ENCODE peak calls at places on chromosomes 13 and 19, in ten cellular contexts. F is substantia nigra; V is EH; J is heart right ventricle; L is omental fat pad; N is GM04504; Z is astrocyte of the spinal cord; W is fibroblast of lung; K is mucosa of descending colon; E is stimulated activated CD4-positive, alpha-beta T cell treated with anti-CD3 and anti-CD28 coated beads, Interleukin-15, amount 100 ng/mL, for 1 hour. U is an unnamed sample.

GRCh38 chr13:102642475-102642874 is 45.7 kb downstream of the TPP2 start:
- DNase-seq in F (peak; percentile 12), V (no peak), J (peak; percentile 54), L (no peak), N (no peak), Z (peak; percentile 20), W (peak; percentile 31), K (peak; percentile 70), E (no peak), U (no peak)

GRCh38 chr13:71285700-71286099 is 581.3 kb downstream of the DACH1 start:
- DNase-seq in F (no peak), V (no peak), J (no peak), L (no peak), N (no peak), Z (no peak), W (no peak), K (peak; percentile 40), E (no peak), U (no peak)

GRCh38 chr13:45194081-45194939 is 6.5 kb downstream of the KCTD4 start:
- DNase-seq in F (peak; percentile 75), V (no peak), J (peak; percentile 39), L (no peak), N (no peak), Z (peak; percentile 72), W (peak; percentile 77), K (peak; percentile 31), E (no peak), U (peak; percentile 34)

GRCh38 chr19:50673118-50673517 is 23.9 kb downstream of the C19orf81 start:
- DNase-seq in F (no peak), V (no peak), J (no peak), L (no peak), N (no peak), Z (no peak), W (no peak), K (no peak), E (no peak), U (no peak)

GRCh38 chr13:109126973-109127615 is 497.7 kb downstream of the MYO16 start:
- DNase-seq in F (no peak), V (no peak), J (no peak), L (no peak), N (no peak), Z (no peak), W (peak; percentile 14), K (no peak), E (no peak), U (no peak)

GRCh38 chr13:71607575-71607974 is 259.4 kb downstream of the DACH1 start:
- DNase-seq in F (no peak), V (no peak), J (no peak), L (no peak), N (no peak), Z (no peak), W (no peak), K (no peak), E (no peak), U (no peak)

GRCh38 chr19:1574354-1574753 is 6.2 kb upstream of the MEX3D start:
- DNase-seq in F (no peak), V (no peak), J (no peak), L (no peak), N (no peak), Z (no peak), W (no peak), K (no peak), E (no peak), U (no peak)

GRCh38 chr13:28636677-28637317 is 22.1 kb upstream of the POMP start:
- DNase-seq in F (peak; percentile 34), V (peak; percentile 87), J (peak; percentile 71), L (no peak), N (no peak), Z (peak; percentile 69), W (peak; percentile 69), K (peak; percentile 71), E (no peak), U (peak; percentile 89)

GRCh38 chr19:51071006-51071405 is 6.1 kb upstream of the KLK13 start:
- DNase-seq in F (no peak), V (no peak), J (no peak), L (no peak), N (no peak), Z (no peak), W (no peak), K (no peak), E (no peak), U (no peak)

GRCh38 chr13:107765724-107766436 is 449.5 kb downstream of the LIG4 start:
- DNase-seq in F (no peak), V (no peak), J (no peak), L (no peak), N (no peak), Z (peak; percentile 27), W (peak; percentile 68), K (no peak), E (no peak), U (peak; percentile 51)

GRCh38 chr13:22454586-22454985 is 726.2 kb upstream of the SGCG start:
- DNase-seq in F (no peak), V (no peak), J (no peak), L (no peak), N (no peak), Z (peak; percentile 1), W (no peak), K (no peak), E (no peak), U (no peak)

GRCh38 chr13:112961457-112962369 is 7.3 kb upstream of the MCF2L start:
- DNase-seq in F (no peak), V (no peak), J (no peak), L (no peak), N (no peak), Z (no peak), W (no peak), K (no peak), E (no peak), U (no peak)

GRCh38 chr19:39110263-39110967 is 15.2 kb upstream of the PAK4 start:
- DNase-seq in F (peak; percentile 27), V (peak; percentile 49), J (peak; percentile 48), L (no peak), N (no peak), Z (no peak), W (no peak), K (peak; percentile 75), E (peak; percentile 56), U (no peak)

GRCh38 chr13:105410602-105411001 is 1124.9 kb downstream of the EFNB2 start:
- DNase-seq in F (peak; percentile 26), V (peak; percentile 67), J (peak; percentile 49), L (no peak), N (peak; percentile 40), Z (no peak), W (no peak), K (peak; percentile 73), E (no peak), U (peak; percentile 12)

GRCh38 chr19:14113762-14114414 is 3.7 kb downstream of the PRKACA start:
- DNase-seq in F (no peak), V (no peak), J (no peak), L (no peak), N (no peak), Z (no peak), W (no peak), K (peak; percentile 60), E (no peak), U (no peak)

GRCh38 chr13:39263033-39263432 is 224.8 kb downstream of the NHLRC3 start:
- DNase-seq in F (peak; percentile 49), V (peak; percentile 47), J (peak; percentile 69), L (peak; percentile 42), N (peak; percentile 11), Z (peak; percentile 28), W (peak; percentile 10), K (peak; percentile 66), E (no peak), U (peak; percentile 23)

GRCh38 chr13:53398051-53398450 is 369.4 kb downstream of the OLFM4 start:
- DNase-seq in F (no peak), V (no peak), J (no peak), L (no peak), N (no peak), Z (no peak), W (no peak), K (no peak), E (no peak), U (no peak)

GRCh38 chr19:18919895-18920204 is 335 bp downstream of the DDX49 start:
- DNase-seq in F (no peak), V (no peak), J (no peak), L (no peak), N (no peak), Z (no peak), W (peak; percentile 13), K (no peak), E (no peak), U (no peak)

GRCh38 chr13:99086869-99087129 is 108.9 kb upstream of the DOCK9 start:
- DNase-seq in F (no peak), V (no peak), J (no peak), L (no peak), N (no peak), Z (no peak), W (peak; percentile 30), K (no peak), E (no peak), U (no peak)

GRCh38 chr13:73056054-73056962 is 2.5 kb upstream of the KLF5 start:
- DNase-seq in F (no peak), V (peak; percentile 84), J (no peak), L (no peak), N (no peak), Z (peak; percentile 82), W (peak; percentile 98), K (no peak), E (no peak), U (peak; percentile 84)

GRCh38 chr19:4600082-4600481 is 39.2 kb upstream of the TNFAIP8L1 start:
- DNase-seq in F (no peak), V (no peak), J (no peak), L (no peak), N (no peak), Z (no peak), W (no peak), K (no peak), E (no peak), U (no peak)

GRCh38 chr19:19149402-19149801 is 11.1 kb upstream of the TMEM161A start:
- DNase-seq in F (no peak), V (no peak), J (no peak), L (no peak), N (no peak), Z (no peak), W (no peak), K (no peak), E (no peak), U (no peak)

GRCh38 chr19:48970923-48971395 is 5.8 kb downstream of the FTL start:
- DNase-seq in F (peak; percentile 51), V (peak; percentile 76), J (peak; percentile 79), L (peak; percentile 94), N (peak; percentile 40), Z (peak; percentile 77), W (peak; percentile 51), K (peak; percentile 92), E (peak; percentile 65), U (peak; percentile 77)

GRCh38 chr13:30848332-30849027 is 57.6 kb upstream of the MEDAG start:
- DNase-seq in F (no peak), V (peak; percentile 15), J (no peak), L (no peak), N (no peak), Z (no peak), W (no peak), K (no peak), E (no peak), U (no peak)

GRCh38 chr13:72808917-72809500 is 27.1 kb downstream of the PIBF1 start:
- DNase-seq in F (no peak), V (peak; percentile 32), J (no peak), L (no peak), N (no peak), Z (peak; percentile 26), W (no peak), K (no peak), E (no peak), U (peak; percentile 6)

GRCh38 chr13:25727250-25727649 is 324.6 kb downstream of the SHISA2 start:
- DNase-seq in F (no peak), V (no peak), J (no peak), L (no peak), N (no peak), Z (no peak), W (no peak), K (peak; percentile 15), E (no peak), U (no peak)

GRCh38 chr13:96994030-96994848 is at the start of gene OXGR1:
- DNase-seq in F (no peak), V (no peak), J (no peak), L (no peak), N (no peak), Z (no peak), W (no peak), K (peak; percentile 20), E (no peak), U (no peak)

GRCh38 chr13:51674276-51674675 is 90.0 kb downstream of the WDFY2 start:
- DNase-seq in F (no peak), V (no peak), J (no peak), L (no peak), N (no peak), Z (no peak), W (no peak), K (peak; percentile 60), E (no peak), U (no peak)

U was measured in IMR-90.